ENCODE peak calls at places on chromosomes 3 and 15, in six cellular contexts. One of them, this sample, is unnamed.

GRCh38 chr3:45955017-45955647 is 11.9 kb downstream of the CXCR6 start:
- DNase-seq in dorsolateral prefrontal cortex: no peak
- DNase-seq in cardiac fibroblast: no peak
- DNase-seq in fibroblast of mammary gland: no peak
- DNase-seq in lower leg skin: no peak
- DNase-seq in RWPE1: no peak
- DNase-seq in this sample: no peak

GRCh38 chr15:68888419-68888818 is 41.9 kb upstream of the SPESP1 start:
- DNase-seq in dorsolateral prefrontal cortex: no peak
- DNase-seq in cardiac fibroblast: no peak
- DNase-seq in fibroblast of mammary gland: no peak
- DNase-seq in lower leg skin: no peak
- DNase-seq in RWPE1: no peak
- DNase-seq in this sample: no peak

GRCh38 chr3:150128126-150128525 is 157.4 kb upstream of the PFN2 start:
- DNase-seq in dorsolateral prefrontal cortex: peak
- DNase-seq in cardiac fibroblast: no peak
- DNase-seq in fibroblast of mammary gland: no peak
- DNase-seq in lower leg skin: no peak
- DNase-seq in RWPE1: no peak
- DNase-seq in this sample: no peak

GRCh38 chr3:11434017-11434526 is 161.9 kb downstream of the ATG7 start:
- DNase-seq in dorsolateral prefrontal cortex: peak
- DNase-seq in cardiac fibroblast: peak
- DNase-seq in fibroblast of mammary gland: peak
- DNase-seq in lower leg skin: peak
- DNase-seq in RWPE1: no peak
- DNase-seq in this sample: no peak

GRCh38 chr15:52171386-52171785 is 19.8 kb downstream of the GNB5 start:
- DNase-seq in dorsolateral prefrontal cortex: no peak
- DNase-seq in cardiac fibroblast: peak
- DNase-seq in fibroblast of mammary gland: peak
- DNase-seq in lower leg skin: no peak
- DNase-seq in RWPE1: no peak
- DNase-seq in this sample: no peak

GRCh38 chr3:194730369-194730768 is 44.7 kb downstream of the FAM43A start:
- DNase-seq in dorsolateral prefrontal cortex: no peak
- DNase-seq in cardiac fibroblast: no peak
- DNase-seq in fibroblast of mammary gland: no peak
- DNase-seq in lower leg skin: peak
- DNase-seq in RWPE1: peak
- DNase-seq in this sample: peak

GRCh38 chr15:30059771-30060170 is 23.0 kb upstream of the GOLGA8J start:
- DNase-seq in dorsolateral prefrontal cortex: no peak
- DNase-seq in cardiac fibroblast: no peak
- DNase-seq in fibroblast of mammary gland: no peak
- DNase-seq in lower leg skin: no peak
- DNase-seq in RWPE1: no peak
- DNase-seq in this sample: no peak

GRCh38 chr15:33021806-33022389 is 172.6 kb downstream of the FMN1 start:
- DNase-seq in dorsolateral prefrontal cortex: no peak
- DNase-seq in cardiac fibroblast: peak
- DNase-seq in fibroblast of mammary gland: peak
- DNase-seq in lower leg skin: no peak
- DNase-seq in RWPE1: peak
- DNase-seq in this sample: peak

GRCh38 chr15:46280753-46281521 is 646.1 kb downstream of the SQOR start:
- DNase-seq in dorsolateral prefrontal cortex: no peak
- DNase-seq in cardiac fibroblast: peak
- DNase-seq in fibroblast of mammary gland: no peak
- DNase-seq in lower leg skin: no peak
- DNase-seq in RWPE1: no peak
- DNase-seq in this sample: no peak

GRCh38 chr3:20104167-20104661 is 64.0 kb downstream of the KAT2B start:
- DNase-seq in dorsolateral prefrontal cortex: no peak
- DNase-seq in cardiac fibroblast: no peak
- DNase-seq in fibroblast of mammary gland: no peak
- DNase-seq in lower leg skin: peak
- DNase-seq in RWPE1: no peak
- DNase-seq in this sample: no peak

GRCh38 chr15:77599899-77600298 is 32.8 kb downstream of the LINGO1 start:
- DNase-seq in dorsolateral prefrontal cortex: peak
- DNase-seq in cardiac fibroblast: peak
- DNase-seq in fibroblast of mammary gland: peak
- DNase-seq in lower leg skin: no peak
- DNase-seq in RWPE1: peak
- DNase-seq in this sample: peak

GRCh38 chr15:41801850-41802455 is 25.9 kb upstream of the JMJD7 start:
- DNase-seq in dorsolateral prefrontal cortex: no peak
- DNase-seq in cardiac fibroblast: peak
- DNase-seq in fibroblast of mammary gland: peak
- DNase-seq in lower leg skin: no peak
- DNase-seq in RWPE1: no peak
- DNase-seq in this sample: peak

GRCh38 chr3:176919836-176920760 is 277.2 kb downstream of the TBL1XR1 start:
- DNase-seq in dorsolateral prefrontal cortex: no peak
- DNase-seq in cardiac fibroblast: peak
- DNase-seq in fibroblast of mammary gland: peak
- DNase-seq in lower leg skin: no peak
- DNase-seq in RWPE1: no peak
- DNase-seq in this sample: no peak

GRCh38 chr15:57031605-57032004 is 113.2 kb downstream of the TCF12 start:
- DNase-seq in dorsolateral prefrontal cortex: peak
- DNase-seq in cardiac fibroblast: peak
- DNase-seq in fibroblast of mammary gland: peak
- DNase-seq in lower leg skin: peak
- DNase-seq in RWPE1: no peak
- DNase-seq in this sample: no peak

GRCh38 chr15:62549345-62549970 is 384.4 kb upstream of the C2CD4B start:
- DNase-seq in dorsolateral prefrontal cortex: no peak
- DNase-seq in cardiac fibroblast: peak
- DNase-seq in fibroblast of mammary gland: peak
- DNase-seq in lower leg skin: no peak
- DNase-seq in RWPE1: peak
- DNase-seq in this sample: peak

GRCh38 chr3:170997966-170998913 is 28.3 kb downstream of the SLC2A2 start:
- DNase-seq in dorsolateral prefrontal cortex: no peak
- DNase-seq in cardiac fibroblast: peak
- DNase-seq in fibroblast of mammary gland: peak
- DNase-seq in lower leg skin: no peak
- DNase-seq in RWPE1: no peak
- DNase-seq in this sample: no peak

GRCh38 chr3:98697225-98697624 is 65.9 kb upstream of the ST3GAL6 start:
- DNase-seq in dorsolateral prefrontal cortex: no peak
- DNase-seq in cardiac fibroblast: peak
- DNase-seq in fibroblast of mammary gland: no peak
- DNase-seq in lower leg skin: no peak
- DNase-seq in RWPE1: no peak
- DNase-seq in this sample: no peak

GRCh38 chr3:52892625-52893311 is 4.6 kb downstream of the STIMATE start:
- DNase-seq in dorsolateral prefrontal cortex: no peak
- DNase-seq in cardiac fibroblast: peak
- DNase-seq in fibroblast of mammary gland: peak
- DNase-seq in lower leg skin: no peak
- DNase-seq in RWPE1: no peak
- DNase-seq in this sample: no peak

GRCh38 chr3:42649783-42650182 is 3.7 kb upstream of the ZBTB47 start:
- DNase-seq in dorsolateral prefrontal cortex: no peak
- DNase-seq in cardiac fibroblast: no peak
- DNase-seq in fibroblast of mammary gland: no peak
- DNase-seq in lower leg skin: no peak
- DNase-seq in RWPE1: no peak
- DNase-seq in this sample: no peak

GRCh38 chr15:70632981-70633380 is 130.4 kb downstream of the UACA start:
- DNase-seq in dorsolateral prefrontal cortex: no peak
- DNase-seq in cardiac fibroblast: no peak
- DNase-seq in fibroblast of mammary gland: no peak
- DNase-seq in lower leg skin: no peak
- DNase-seq in RWPE1: no peak
- DNase-seq in this sample: no peak

GRCh38 chr15:52112203-52112750 is 298 bp downstream of the BCL2L10 start:
- DNase-seq in dorsolateral prefrontal cortex: no peak
- DNase-seq in cardiac fibroblast: no peak
- DNase-seq in fibroblast of mammary gland: no peak
- DNase-seq in lower leg skin: no peak
- DNase-seq in RWPE1: no peak
- DNase-seq in this sample: no peak

GRCh38 chr3:125168711-125169410 is 43.7 kb downstream of the SLC12A8 start:
- DNase-seq in dorsolateral prefrontal cortex: no peak
- DNase-seq in cardiac fibroblast: no peak
- DNase-seq in fibroblast of mammary gland: no peak
- DNase-seq in lower leg skin: no peak
- DNase-seq in RWPE1: no peak
- DNase-seq in this sample: no peak

GRCh38 chr3:42960282-42960681 is 18.8 kb upstream of the GASK1A start:
- DNase-seq in dorsolateral prefrontal cortex: no peak
- DNase-seq in cardiac fibroblast: peak
- DNase-seq in fibroblast of mammary gland: peak
- DNase-seq in lower leg skin: no peak
- DNase-seq in RWPE1: no peak
- DNase-seq in this sample: peak

GRCh38 chr3:134754768-134755559 is 40.1 kb upstream of the EPHB1 start:
- DNase-seq in dorsolateral prefrontal cortex: no peak
- DNase-seq in cardiac fibroblast: peak
- DNase-seq in fibroblast of mammary gland: peak
- DNase-seq in lower leg skin: peak
- DNase-seq in RWPE1: peak
- DNase-seq in this sample: peak

GRCh38 chr3:179653106-179653776 is 401 bp downstream of the USP13 start:
- DNase-seq in dorsolateral prefrontal cortex: peak
- DNase-seq in cardiac fibroblast: peak
- DNase-seq in fibroblast of mammary gland: peak
- DNase-seq in lower leg skin: peak
- DNase-seq in RWPE1: peak
- DNase-seq in this sample: peak

GRCh38 chr15:67953286-67953685 is 100.8 kb upstream of the PIAS1 start:
- DNase-seq in dorsolateral prefrontal cortex: no peak
- DNase-seq in cardiac fibroblast: no peak
- DNase-seq in fibroblast of mammary gland: no peak
- DNase-seq in lower leg skin: no peak
- DNase-seq in RWPE1: no peak
- DNase-seq in this sample: no peak

GRCh38 chr3:64254443-64254842 is 29.2 kb upstream of the PRICKLE2 start:
- DNase-seq in dorsolateral prefrontal cortex: no peak
- DNase-seq in cardiac fibroblast: no peak
- DNase-seq in fibroblast of mammary gland: no peak
- DNase-seq in lower leg skin: no peak
- DNase-seq in RWPE1: no peak
- DNase-seq in this sample: no peak

GRCh38 chr3:136193273-136194043 is 2.7 kb downstream of the MSL2 start:
- DNase-seq in dorsolateral prefrontal cortex: no peak
- DNase-seq in cardiac fibroblast: peak
- DNase-seq in fibroblast of mammary gland: no peak
- DNase-seq in lower leg skin: no peak
- DNase-seq in RWPE1: no peak
- DNase-seq in this sample: peak

GRCh38 chr15:81573098-81573746 is 199.2 kb upstream of the TMC3 start:
- DNase-seq in dorsolateral prefrontal cortex: no peak
- DNase-seq in cardiac fibroblast: no peak
- DNase-seq in fibroblast of mammary gland: no peak
- DNase-seq in lower leg skin: no peak
- DNase-seq in RWPE1: no peak
- DNase-seq in this sample: no peak

GRCh38 chr3:58495101-58495500 is 3.2 kb downstream of the KCTD6 start:
- DNase-seq in dorsolateral prefrontal cortex: no peak
- DNase-seq in cardiac fibroblast: no peak
- DNase-seq in fibroblast of mammary gland: peak
- DNase-seq in lower leg skin: no peak
- DNase-seq in RWPE1: no peak
- DNase-seq in this sample: no peak
- TF ChIP-seq CTCF in dorsolateral prefrontal cortex: no peak
- TF ChIP-seq CTCF in cardiac fibroblast: no peak
- TF ChIP-seq CTCF in fibroblast of mammary gland: no peak
- TF ChIP-seq CTCF in lower leg skin: no peak
- TF ChIP-seq CTCF in RWPE1: no peak
- TF ChIP-seq CTCF in this sample: no peak

DNA sequence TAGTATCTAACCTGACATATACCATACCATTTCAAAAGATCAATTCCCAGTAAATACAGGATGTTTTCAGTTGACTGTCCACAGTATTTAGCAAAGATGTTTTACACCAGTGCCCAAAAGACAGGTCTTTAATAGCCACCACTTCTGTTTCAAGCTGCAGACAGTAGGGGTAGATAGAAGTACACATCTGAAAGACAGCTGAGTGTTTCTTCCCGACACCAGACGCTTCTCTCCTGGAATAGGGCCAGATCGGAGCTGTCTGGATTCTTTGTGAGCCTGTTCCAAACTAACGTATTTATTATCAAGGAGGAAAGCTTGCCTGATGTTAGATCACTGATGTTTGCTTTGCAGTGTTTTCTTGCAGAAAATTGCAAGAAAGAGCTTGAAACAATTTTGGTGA is 136.1 kb upstream of the RBMS3 start:
- DNase-seq in dorsolateral prefrontal cortex: no peak
- DNase-seq in cardiac fibroblast: peak
- DNase-seq in fibroblast of mammary gland: peak
- DNase-seq in lower leg skin: no peak
- DNase-seq in RWPE1: no peak
- DNase-seq in this sample: no peak
- TF ChIP-seq CTCF in dorsolateral prefrontal cortex: no peak
- TF ChIP-seq CTCF in cardiac fibroblast: peak
- TF ChIP-seq CTCF in fibroblast of mammary gland: peak
- TF ChIP-seq CTCF in lower leg skin: no peak
- TF ChIP-seq CTCF in RWPE1: no peak
- TF ChIP-seq CTCF in this sample: no peak

GRCh38 chr3:189272500-189273119 is 100.8 kb downstream of the TPRG1 start:
- DNase-seq in dorsolateral prefrontal cortex: no peak
- DNase-seq in cardiac fibroblast: no peak
- DNase-seq in fibroblast of mammary gland: no peak
- DNase-seq in lower leg skin: no peak
- DNase-seq in RWPE1: no peak
- DNase-seq in this sample: peak
- TF ChIP-seq CTCF in dorsolateral prefrontal cortex: no peak
- TF ChIP-seq CTCF in cardiac fibroblast: peak
- TF ChIP-seq CTCF in fibroblast of mammary gland: peak
- TF ChIP-seq CTCF in lower leg skin: no peak
- TF ChIP-seq CTCF in RWPE1: no peak
- TF ChIP-seq CTCF in this sample: peak

DNA sequence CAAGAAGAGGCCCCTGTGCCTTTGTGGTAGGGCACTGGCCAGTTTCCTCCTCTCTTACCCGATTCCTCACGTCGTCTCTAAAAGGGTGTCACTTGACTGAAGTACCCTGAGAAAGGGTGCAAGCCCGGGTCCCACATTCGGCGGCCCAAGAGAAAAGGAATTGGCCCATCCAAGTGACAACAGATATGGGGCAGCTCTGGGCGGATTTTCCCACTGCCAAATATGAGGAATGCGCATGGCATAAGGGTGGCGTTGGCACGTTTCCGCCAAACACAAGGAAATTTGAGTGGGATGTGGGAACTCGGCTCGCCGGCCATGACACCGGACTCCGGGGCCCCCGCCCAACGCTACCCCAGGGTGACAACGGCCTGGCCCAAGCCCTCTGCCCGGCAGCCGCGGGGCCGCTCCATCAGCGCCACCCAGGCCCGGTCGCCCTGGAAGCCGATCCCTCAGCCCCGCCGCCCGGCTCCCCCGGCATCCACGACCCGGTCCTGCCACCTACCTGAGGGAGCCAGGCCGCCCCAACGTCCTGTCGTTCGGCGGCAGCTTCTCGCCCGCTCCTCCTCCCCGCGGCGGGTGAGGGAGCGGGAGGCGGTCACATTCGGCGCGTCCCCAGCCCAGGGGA is 494 bp downstream of the RAF1 start:
- DNase-seq in dorsolateral prefrontal cortex: peak
- DNase-seq in cardiac fibroblast: no peak
- DNase-seq in fibroblast of mammary gland: no peak
- DNase-seq in lower leg skin: peak
- DNase-seq in RWPE1: peak
- DNase-seq in this sample: peak
- TF ChIP-seq CTCF in dorsolateral prefrontal cortex: no peak
- TF ChIP-seq CTCF in cardiac fibroblast: no peak
- TF ChIP-seq CTCF in fibroblast of mammary gland: no peak
- TF ChIP-seq CTCF in lower leg skin: no peak
- TF ChIP-seq CTCF in RWPE1: no peak
- TF ChIP-seq CTCF in this sample: no peak

This sample was measured in MCF 10A.